ENCODE peak calls at places on chromosomes 6 and 20, in seven cellular contexts. T, W, I, B, V, C and H are unnamed samples.
A peak's percentile ranks its signal among the peaks of the same experiment; 100 is the strongest.

GRCh38 chr20:50034567-50035170 is 51.9 kb downstream of the SNAI1 start:
- DNase-seq in T (no peak), W (peak; percentile 71), C (peak; percentile 88), V (peak; percentile 59), B (no peak), I (no peak), H (no peak)

GRCh38 chr20:51156041-51156795 is 133.3 kb upstream of the KCNG1 start:
- DNase-seq in T (peak; percentile 68), B (no peak), I (no peak), V (no peak), W (peak; percentile 15), C (peak; percentile 86), H (no peak)

GRCh38 chr6:81613606-81614005 is 138.9 kb downstream of the TENT5A start:
- DNase-seq in W (no peak), C (no peak), T (no peak), V (no peak), I (no peak), B (peak; percentile 74), H (no peak)

GRCh38 chr6:5752282-5752681 is 254.4 kb downstream of the NRN1 start:
- DNase-seq in I (no peak), C (no peak), V (no peak), W (no peak), T (no peak), B (peak; percentile 45), H (no peak)

GRCh38 chr6:1796706-1797529 is 187.2 kb downstream of the FOXC1 start:
- DNase-seq in C (no peak), I (no peak), T (no peak), V (no peak), B (no peak), W (no peak), H (no peak)

GRCh38 chr6:42140051-42140450 is 2.4 kb downstream of the C6orf132 start:
- DNase-seq in B (peak; percentile 79), C (no peak), W (no peak), T (no peak), V (no peak), I (no peak), H (no peak)

GRCh38 chr6:38153946-38154345 is 334.4 kb downstream of the ZFAND3 start:
- DNase-seq in W (no peak), I (no peak), C (no peak), B (no peak), V (no peak), T (no peak), H (no peak)

GRCh38 chr20:62374431-62375152 is 7.5 kb upstream of the LAMA5 start:
- DNase-seq in W (no peak), I (no peak), T (no peak), C (no peak), B (no peak), V (no peak), H (no peak)

GRCh38 chr6:26097268-26097875 is 10.1 kb downstream of the HFE start:
- DNase-seq in I (no peak), B (peak; percentile 76), V (peak; percentile 43), T (peak; percentile 70), C (no peak), W (peak; percentile 74), H (peak; percentile 86)

GRCh38 chr6:25168637-25169036 is 110.5 kb upstream of the CARMIL1 start:
- DNase-seq in C (no peak), V (no peak), T (no peak), W (no peak), I (no peak), B (no peak), H (no peak)

GRCh38 chr6:6230286-6230685 is 90.2 kb downstream of the F13A1 start:
- DNase-seq in C (no peak), T (no peak), I (no peak), W (no peak), V (no peak), B (no peak), H (no peak)

GRCh38 chr20:64173116-64173515 is 8.9 kb downstream of the MYT1 start:
- DNase-seq in C (no peak), W (no peak), B (no peak), V (no peak), T (no peak), I (no peak), H (no peak)

GRCh38 chr6:90297124-90297865 is 652 bp upstream of the BACH2 start:
- DNase-seq in I (no peak), W (no peak), B (no peak), V (no peak), T (peak; percentile 43), C (no peak), H (no peak)

GRCh38 chr6:158853872-158854213 is 34.7 kb upstream of the EZR start:
- DNase-seq in C (no peak), I (no peak), V (no peak), T (no peak), W (no peak), B (no peak), H (peak; percentile 49)
- TF ChIP-seq POLR2A in C (no peak), I (no peak), V (no peak), T (no peak), W (no peak), B (no peak), H (no peak)

GRCh38 chr20:41137412-41138216 is at the start of gene PLCG1:
- DNase-seq in B (peak; percentile 81), C (peak; percentile 91), V (peak; percentile 83), I (peak; percentile 86), W (peak; percentile 80), T (peak; percentile 82), H (peak; percentile 89)
- TF ChIP-seq POLR2A in B (no peak), C (no peak), V (peak; percentile 26), I (no peak), W (peak; percentile 53), T (peak; percentile 46), H (no peak)

DNA sequence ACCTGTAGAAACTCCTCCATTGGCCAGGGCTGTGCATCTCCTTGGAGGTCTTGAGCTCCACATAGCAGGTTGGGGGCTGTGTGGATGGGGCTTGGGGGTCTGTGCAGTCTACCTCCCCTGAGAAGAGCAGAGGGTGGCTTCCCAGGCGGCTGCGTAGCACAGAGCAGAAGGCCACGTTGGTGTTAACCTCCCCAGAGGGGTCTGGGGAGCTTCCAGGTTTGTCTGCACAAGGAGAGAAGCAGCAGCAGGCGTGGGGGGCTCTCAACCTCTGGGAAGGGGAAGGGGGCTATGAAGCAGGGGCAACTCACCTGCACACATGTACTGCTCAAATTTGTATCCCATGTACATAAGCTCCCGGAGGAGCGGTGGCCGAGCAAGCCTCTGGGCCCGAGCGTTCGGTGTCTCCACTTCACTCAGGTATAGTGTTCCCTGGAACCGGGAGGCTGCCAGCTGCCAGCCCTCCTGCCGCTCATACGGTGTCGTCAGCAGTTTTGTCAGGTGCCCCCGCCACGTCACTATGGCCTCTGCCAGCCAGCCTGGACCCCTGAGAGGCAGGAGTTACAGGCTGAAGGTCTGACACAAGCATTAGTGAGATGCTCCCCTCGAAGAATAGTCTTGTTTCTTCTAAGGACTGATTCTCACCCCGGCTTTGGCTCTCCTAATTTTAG is 1.2 kb downstream of the DXO start:
- DNase-seq in T (no peak), W (peak; percentile 45), B (no peak), C (peak; percentile 68), I (no peak), V (no peak), H (no peak)
- TF ChIP-seq POLR2A in T (no peak), W (no peak), B (no peak), C (no peak), I (peak; percentile 32), V (no peak), H (no peak)

GRCh38 chr20:23049933-23050838 is 714 bp upstream of the THBD start:
- DNase-seq in C (peak; percentile 72), T (peak; percentile 43), B (peak; percentile 73), W (peak; percentile 37), I (peak; percentile 67), V (peak; percentile 77), H (peak; percentile 67)

GRCh38 chr20:23050847-23051627 is 1.6 kb upstream of the THBD start:
- DNase-seq in C (peak; percentile 75), B (peak; percentile 97), W (peak; percentile 74), T (peak; percentile 61), V (peak; percentile 79), I (peak; percentile 71), H (peak; percentile 86)

GRCh38 chr20:23048283-23049200 is 930 bp downstream of the THBD start:
- DNase-seq in T (peak; percentile 24), B (peak; percentile 89), V (peak; percentile 67), I (peak; percentile 84), W (peak; percentile 55), C (peak; percentile 75), H (peak; percentile 88)

GRCh38 chr20:23047738-23048214 is 1.7 kb downstream of the THBD start:
- DNase-seq in V (peak; percentile 34), B (no peak), T (no peak), I (no peak), W (peak; percentile 8), C (no peak), H (peak; percentile 30)

DNA sequence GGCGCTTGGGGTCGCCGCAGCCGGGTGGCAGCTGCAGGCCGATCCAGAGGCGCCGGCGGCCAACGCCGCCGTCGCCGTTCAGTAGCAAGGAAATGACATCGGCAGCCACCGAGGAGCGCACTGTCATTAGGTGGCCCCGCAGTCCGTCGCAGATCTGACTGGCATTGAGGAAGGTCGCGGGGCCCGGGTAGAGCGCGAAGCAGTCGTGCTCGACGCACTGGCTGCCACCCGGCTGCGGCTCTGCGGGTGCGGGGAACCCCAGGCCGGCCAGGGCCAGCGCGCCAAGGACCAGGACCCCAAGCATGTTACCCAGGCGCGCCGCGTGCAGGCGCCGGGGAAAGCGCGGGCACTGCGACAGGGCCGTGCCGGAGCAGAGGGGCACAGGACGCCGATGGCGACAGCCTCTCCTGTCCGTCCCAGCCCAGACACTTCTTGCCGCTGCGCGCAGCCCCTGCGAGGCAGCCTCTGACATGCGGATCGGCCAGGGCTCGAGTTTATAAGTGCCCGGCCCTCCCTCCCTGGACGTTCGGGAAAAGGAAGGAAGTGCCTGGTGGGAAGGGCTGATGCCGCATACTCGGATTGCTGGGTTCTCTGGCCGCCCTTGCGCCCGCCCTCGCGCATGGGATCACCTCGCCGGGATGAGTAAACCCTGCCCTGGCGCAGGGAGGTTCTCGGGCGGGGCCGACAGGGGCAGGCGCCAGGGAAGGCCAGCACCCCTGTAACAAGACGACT is at the start of gene THBD:
- DNase-seq in B (peak; percentile 84), T (peak; percentile 76), I (peak; percentile 73), C (peak; percentile 86), W (peak; percentile 73), V (peak; percentile 92), H (peak; percentile 81)
- TF ChIP-seq POLR2A in B (no peak), T (peak; percentile 56), I (peak; percentile 73), C (peak; percentile 22), W (peak; percentile 71), V (peak; percentile 82), H (no peak)

GRCh38 chr6:113017316-113017715 is 670.2 kb downstream of the RFPL4B start:
- DNase-seq in T (no peak), W (no peak), C (no peak), B (no peak), I (no peak), V (no peak), H (no peak)
- TF ChIP-seq POLR2A in T (no peak), W (no peak), C (no peak), B (no peak), I (no peak), V (no peak), H (no peak)